ENCODE peak calls at places on chromosomes 3 and 15, in four cellular contexts. U, G, P and E are unnamed samples.

GRCh38 chr15:69475769-69476358 is 23.2 kb downstream of the RPLP1 start:
- DNase-seq in P (peak; percentile 77), U (peak; percentile 89), G (peak; percentile 82), E (peak; percentile 55)

GRCh38 chr15:83166830-83167229 is 40.8 kb downstream of the HDGFL3 start:
- DNase-seq in U (no peak), P (no peak), G (no peak), E (no peak)

GRCh38 chr3:73786346-73786807 is 161.6 kb upstream of the PDZRN3 start:
- DNase-seq in P (no peak), U (no peak), G (no peak), E (no peak)

GRCh38 chr3:31472479-31473390 is 60.0 kb upstream of the STT3B start:
- DNase-seq in P (no peak), U (no peak), G (no peak), E (no peak)

GRCh38 chr15:41917767-41918430 is 24.0 kb upstream of the SPTBN5 start:
- DNase-seq in G (no peak), P (no peak), U (no peak), E (no peak)

GRCh38 chr3:44960387-44961026 is 15.5 kb downstream of the ZDHHC3 start:
- DNase-seq in U (no peak), G (no peak), P (no peak), E (no peak)

GRCh38 chr3:42256135-42256819 is 9.7 kb downstream of the CCK start:
- DNase-seq in G (no peak), P (no peak), U (peak; percentile 32), E (no peak)

GRCh38 chr3:66138336-66139234 is 82.2 kb upstream of the SLC25A26 start:
- DNase-seq in U (peak; percentile 59), G (no peak), P (peak; percentile 80), E (no peak)

GRCh38 chr3:100113728-100114412 is 431 bp downstream of the FILIP1L start:
- DNase-seq in P (no peak), G (no peak), U (no peak), E (no peak)

GRCh38 chr15:22952826-22953579 is 27.2 kb downstream of the CYFIP1 start:
- DNase-seq in U (no peak), P (no peak), G (no peak), E (no peak)

GRCh38 chr3:50227390-50228183 is 8.4 kb upstream of the GNAI2 start:
- DNase-seq in U (peak; percentile 94), G (peak; percentile 95), P (peak; percentile 95), E (peak; percentile 83)

GRCh38 chr3:132556467-132557159 is 40.5 kb upstream of the ACKR4 start:
- DNase-seq in P (no peak), U (no peak), G (no peak), E (no peak)

GRCh38 chr3:188211476-188211875 is 57.5 kb downstream of the LPP start:
- DNase-seq in P (no peak), U (no peak), G (no peak), E (no peak)

GRCh38 chr3:94028093-94028837 is at the start of gene STX19:
- DNase-seq in U (no peak), P (no peak), G (no peak), E (no peak)

GRCh38 chr3:45148921-45149320 is 2.7 kb upstream of the CDCP1 start:
- DNase-seq in P (no peak), U (no peak), G (no peak), E (no peak)

GRCh38 chr3:38998086-38998485 is 53.7 kb downstream of the SCN11A start:
- DNase-seq in G (no peak), U (no peak), P (no peak), E (no peak)

GRCh38 chr15:45129651-45130129 is at the start of the genes DUOX1 and DUOXA1:
- DNase-seq in G (no peak), P (peak; percentile 30), U (no peak), E (no peak)